ENCODE peak calls at places on chromosomes 4 and X, in six cellular contexts. T, U, X, G, N and O are unnamed samples.

GRCh38 chrX:1153940-1154339 is 58.5 kb downstream of the CRLF2 start:
- DNase-seq in T (no peak), U (no peak), X (no peak), G (no peak), N (no peak), O (no peak)

GRCh38 chrX:39445336-39445735 is 644.1 kb downstream of the MID1IP1 start:
- DNase-seq in T (peak), U (peak), X (no peak), G (no peak), N (no peak), O (no peak)

GRCh38 chr4:78057135-78057599 is at the start of gene FRAS1:
- DNase-seq in T (no peak), U (no peak), X (peak), G (no peak), N (peak), O (no peak)

GRCh38 chr4:161949941-161950725 is 213.7 kb downstream of the FSTL5 start:
- DNase-seq in T (peak), U (no peak), X (peak), G (no peak), N (no peak), O (no peak)

GRCh38 chr4:73620115-73620792 is at the start of gene RASSF6:
- DNase-seq in T (peak), U (peak), X (no peak), G (peak), N (no peak), O (peak)

GRCh38 chr4:5810151-5810550 is 82.7 kb downstream of the CRMP1 start:
- DNase-seq in T (no peak), U (no peak), X (no peak), G (no peak), N (no peak), O (no peak)

GRCh38 chrX:54182864-54183613 is at the start of gene FAM120C:
- DNase-seq in T (peak), U (peak), X (peak), G (peak), N (peak), O (peak)

GRCh38 chrX:106802388-106803275 is at the start of gene TBC1D8B:
- DNase-seq in T (peak), U (peak), X (peak), G (peak), N (peak), O (peak)

GRCh38 chr4:96352051-96352517 is 512.2 kb downstream of the PDHA2 start:
- DNase-seq in T (peak), U (no peak), X (no peak), G (peak), N (no peak), O (no peak)

GRCh38 chrX:2595258-2595657 is 94.5 kb upstream of the DHRSX start:
- DNase-seq in T (peak), U (no peak), X (peak), G (no peak), N (no peak), O (no peak)

GRCh38 chrX:3938587-3938986 is 225.1 kb upstream of the PRKX start:
- DNase-seq in T (no peak), U (no peak), X (no peak), G (no peak), N (no peak), O (no peak)

GRCh38 chrX:3939967-3940610 is 226.6 kb upstream of the PRKX start:
- DNase-seq in T (peak), U (peak), X (peak), G (peak), N (no peak), O (no peak)
- TF ChIP-seq CTCF in T (peak), U (peak), X (peak), G (no peak), N (peak), O (peak)

GRCh38 chrX:17860811-17861495 is at the start of gene RAI2:
- DNase-seq in T (no peak), U (no peak), X (no peak), G (no peak), N (peak), O (no peak)
- TF ChIP-seq CTCF in T (no peak), U (no peak), X (no peak), G (no peak), N (peak), O (no peak)

GRCh38 chr4:158578476-158578875 is 56.8 kb downstream of the RXFP1 start:
- DNase-seq in T (peak), U (no peak), X (peak), G (peak), N (no peak), O (no peak)
- TF ChIP-seq CTCF in T (peak), U (no peak), X (peak), G (peak), N (peak), O (peak)

GRCh38 chr4:115042496-115042895 is 70.9 kb downstream of the NDST4 start:
- DNase-seq in T (peak), U (no peak), X (no peak), G (no peak), N (no peak), O (no peak)
- TF ChIP-seq CTCF in T (no peak), U (no peak), X (peak), G (no peak), N (no peak), O (peak)

DNA sequence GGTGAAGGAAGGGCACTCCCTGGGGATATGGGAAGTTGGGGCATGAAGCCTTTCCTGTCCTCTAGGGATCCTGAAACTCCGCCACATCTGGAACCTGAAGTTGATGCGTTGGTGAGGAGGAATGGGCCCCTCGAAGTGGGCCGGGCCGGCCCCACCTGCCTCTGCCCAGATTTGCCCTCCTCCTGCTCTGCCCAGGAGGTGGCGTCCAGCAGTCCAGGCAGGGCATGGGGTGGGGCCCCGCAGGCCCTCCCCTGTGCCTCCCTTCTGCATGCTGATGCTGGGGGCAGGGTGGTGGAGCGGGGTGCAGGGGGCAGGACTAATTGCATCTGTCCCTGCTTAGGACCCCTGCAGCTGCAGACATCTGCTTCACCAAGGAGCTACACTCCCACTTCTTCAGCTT is 1.8 kb downstream of the TAFAZZIN start:
- DNase-seq in T (no peak), U (no peak), X (no peak), G (no peak), N (no peak), O (no peak)
- TF ChIP-seq CTCF in T (no peak), U (no peak), X (no peak), G (no peak), N (no peak), O (no peak)

GRCh38 chr4:10226756-10227155 is 110.2 kb upstream of the WDR1 start:
- DNase-seq in T (no peak), U (no peak), X (peak), G (no peak), N (no peak), O (no peak)
- TF ChIP-seq CTCF in T (no peak), U (no peak), X (peak), G (no peak), N (no peak), O (no peak)